ENCODE peak calls at places on chromosomes 12 and 14, in four cellular contexts. One of them, this sample, is unnamed.

GRCh38 chr14:95841680-95842079 is 35.0 kb upstream of the TUNAR start:
- DNase-seq in hepatocyte: no peak
- DNase-seq in PC-3: no peak
- DNase-seq in GM23338: no peak
- DNase-seq in this sample: no peak

GRCh38 chr12:19979584-19979983 is 388.8 kb upstream of the PDE3A start:
- DNase-seq in hepatocyte: no peak
- DNase-seq in GM23338: no peak
- DNase-seq in PC-3: no peak
- DNase-seq in this sample: no peak

GRCh38 chr14:63454863-63455622 is 88.1 kb downstream of the PPP2R5E start:
- DNase-seq in PC-3: peak
- DNase-seq in GM23338: peak
- DNase-seq in hepatocyte: no peak
- DNase-seq in this sample: no peak

GRCh38 chr12:63853978-63854377 is 9.5 kb downstream of the SRGAP1 start:
- DNase-seq in hepatocyte: no peak
- DNase-seq in PC-3: no peak
- DNase-seq in GM23338: no peak
- DNase-seq in this sample: no peak

GRCh38 chr12:92244036-92244435 is 98.4 kb upstream of the BTG1 start:
- DNase-seq in PC-3: no peak
- DNase-seq in GM23338: peak
- DNase-seq in hepatocyte: peak
- DNase-seq in this sample: no peak

GRCh38 chr12:122087431-122088180 is 9.1 kb downstream of the MLXIP start:
- DNase-seq in hepatocyte: no peak
- DNase-seq in GM23338: no peak
- DNase-seq in PC-3: no peak
- DNase-seq in this sample: no peak

GRCh38 chr12:56321027-56321426 is 5.2 kb upstream of the CNPY2 start:
- DNase-seq in hepatocyte: no peak
- DNase-seq in PC-3: peak
- DNase-seq in GM23338: no peak
- DNase-seq in this sample: no peak

GRCh38 chr12:10366875-10367274 is 23.0 kb downstream of the KLRK1 start:
- DNase-seq in hepatocyte: peak
- DNase-seq in PC-3: peak
- DNase-seq in GM23338: no peak
- DNase-seq in this sample: no peak

GRCh38 chr12:58711968-58712367 is 208.3 kb downstream of the LRIG3 start:
- DNase-seq in PC-3: peak
- DNase-seq in hepatocyte: no peak
- DNase-seq in GM23338: no peak
- DNase-seq in this sample: no peak

GRCh38 chr12:6952121-6952859 is 1.1 kb downstream of the PTPN6 start:
- DNase-seq in GM23338: no peak
- DNase-seq in PC-3: no peak
- DNase-seq in hepatocyte: no peak
- DNase-seq in this sample: no peak

GRCh38 chr12:51342416-51342815 is 4.1 kb downstream of the CELA1 start:
- DNase-seq in GM23338: no peak
- DNase-seq in PC-3: no peak
- DNase-seq in hepatocyte: no peak
- DNase-seq in this sample: no peak

GRCh38 chr14:21024668-21025373 is at the start of gene NDRG2:
- DNase-seq in hepatocyte: peak
- DNase-seq in GM23338: peak
- DNase-seq in PC-3: no peak
- DNase-seq in this sample: peak
- TF ChIP-seq EZH2 in hepatocyte: no peak
- TF ChIP-seq EZH2 in GM23338: no peak
- TF ChIP-seq EZH2 in PC-3: no peak
- TF ChIP-seq EZH2 in this sample: peak

DNA sequence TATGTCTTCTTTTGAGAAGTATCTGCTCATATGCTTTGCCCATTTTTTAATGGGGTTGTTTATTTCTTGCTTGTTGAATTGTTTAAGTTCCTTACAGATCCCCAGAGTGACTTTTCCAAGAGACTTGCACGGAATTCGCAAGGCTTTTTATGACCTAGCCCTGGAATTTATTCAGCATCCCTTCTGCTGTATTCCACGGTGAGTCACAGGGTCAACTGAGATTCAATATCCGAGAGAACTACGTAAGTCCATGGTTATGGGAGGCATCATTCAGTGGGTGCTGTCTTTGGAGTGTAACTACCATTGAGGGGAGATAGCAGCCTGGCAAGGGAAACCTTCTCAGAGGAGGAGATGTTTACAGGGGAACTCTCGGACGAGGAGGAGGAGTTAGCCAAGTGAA is 20.9 kb upstream of the GPRC5A start:
- DNase-seq in PC-3: peak
- DNase-seq in hepatocyte: peak
- DNase-seq in GM23338: no peak
- DNase-seq in this sample: no peak
- TF ChIP-seq EZH2phosphoT487 in PC-3: no peak
- TF ChIP-seq EZH2phosphoT487 in hepatocyte: no peak
- TF ChIP-seq EZH2phosphoT487 in GM23338: no peak
- TF ChIP-seq EZH2phosphoT487 in this sample: no peak

GRCh38 chr14:91315844-91316267 is 71.4 kb upstream of the GPR68 start:
- DNase-seq in GM23338: no peak
- DNase-seq in PC-3: no peak
- DNase-seq in hepatocyte: no peak
- DNase-seq in this sample: no peak
- TF ChIP-seq CTCF in GM23338: no peak
- TF ChIP-seq CTCF in PC-3: no peak
- TF ChIP-seq CTCF in hepatocyte: no peak
- TF ChIP-seq CTCF in this sample: no peak

GRCh38 chr12:53983580-53984572 is 1.1 kb upstream of the HOXC10 start:
- DNase-seq in GM23338: peak
- DNase-seq in hepatocyte: no peak
- DNase-seq in PC-3: no peak
- DNase-seq in this sample: no peak
- TF ChIP-seq EZH2 in GM23338: peak
- TF ChIP-seq EZH2 in hepatocyte: peak
- TF ChIP-seq EZH2 in PC-3: no peak
- TF ChIP-seq EZH2 in this sample: peak